ENCODE peak calls at places on chromosomes 5 and 9, in nine cellular contexts. R, E, T, W, C, Z, O, H and X are unnamed samples.
A peak's percentile ranks its signal among the peaks of the same experiment; 100 is the strongest.

GRCh38 chr5:160542281-160542680 is 120.6 kb downstream of the PTTG1 start:
- DNase-seq in T (no peak), O (no peak), C (no peak), E (no peak), W (no peak), H (no peak), Z (no peak), R (no peak), X (no peak)

GRCh38 chr9:17878810-17879370 is 300.0 kb downstream of the SH3GL2 start:
- DNase-seq in C (no peak), O (no peak), E (no peak), R (no peak), W (no peak), Z (no peak), T (no peak), H (no peak), X (no peak)

GRCh38 chr5:5135957-5136676 is 4.0 kb upstream of the ADAMTS16 start:
- DNase-seq in O (no peak), H (no peak), Z (no peak), T (no peak), C (no peak), R (no peak), E (peak; percentile 3), W (peak; percentile 26), X (no peak)

GRCh38 chr5:36894950-36895349 is 18.4 kb downstream of the NIPBL start:
- DNase-seq in R (no peak), H (no peak), C (no peak), T (no peak), Z (no peak), E (no peak), W (no peak), O (no peak), X (no peak)

GRCh38 chr9:121599186-121599871 is 52.1 kb upstream of the DAB2IP start:
- DNase-seq in T (no peak), R (no peak), H (no peak), C (no peak), E (no peak), O (no peak), Z (no peak), W (peak; percentile 88), X (peak; percentile 89)

GRCh38 chr5:7801898-7802614 is 48.9 kb downstream of the CFAP90 start:
- DNase-seq in W (no peak), T (no peak), C (no peak), Z (no peak), H (no peak), E (no peak), R (no peak), O (no peak), X (no peak)

GRCh38 chr9:129023036-129023907 is 4.9 kb downstream of the SH3GLB2 start:
- DNase-seq in W (no peak), O (no peak), R (no peak), Z (no peak), T (no peak), H (no peak), E (peak; percentile 72), C (peak; percentile 39), X (peak; percentile 50)

GRCh38 chr9:133609311-133610098 is at the start of gene FAM163B:
- DNase-seq in H (peak; percentile 69), W (no peak), E (peak; percentile 40), T (no peak), R (no peak), O (peak; percentile 18), Z (no peak), C (no peak), X (peak; percentile 80)

GRCh38 chr5:179209359-179210150 is 135.7 kb downstream of the ADAMTS2 start:
- DNase-seq in C (peak; percentile 42), H (no peak), T (no peak), E (peak; percentile 75), Z (no peak), W (no peak), R (no peak), O (no peak), X (no peak)

GRCh38 chr9:131469369-131469768 is 33.3 kb upstream of the POMT1 start:
- DNase-seq in R (no peak), W (no peak), E (peak; percentile 39), H (no peak), Z (no peak), T (no peak), O (no peak), C (no peak), X (no peak)

GRCh38 chr5:76165961-76166360 is 82.8 kb downstream of the SV2C start:
- DNase-seq in R (no peak), O (no peak), C (no peak), T (no peak), W (no peak), H (no peak), Z (no peak), E (no peak), X (no peak)

GRCh38 chr9:137451976-137452760 is 7.0 kb downstream of the NSMF start:
- DNase-seq in R (peak; percentile 1), E (no peak), Z (no peak), T (no peak), C (no peak), H (no peak), W (no peak), O (no peak), X (no peak)

GRCh38 chr9:131776036-131776435 is 36.2 kb upstream of the RAPGEF1 start:
- DNase-seq in E (no peak), O (no peak), R (no peak), W (no peak), T (no peak), H (no peak), Z (no peak), C (no peak), X (no peak)

GRCh38 chr5:147558826-147559225 is 49.0 kb upstream of the DPYSL3 start:
- DNase-seq in R (no peak), W (no peak), E (peak; percentile 84), T (peak; percentile 4), O (no peak), C (no peak), H (peak; percentile 69), Z (peak; percentile 64), X (no peak)

GRCh38 chr9:112041536-112042243 is 133.4 kb downstream of the SUSD1 start:
- DNase-seq in W (no peak), Z (no peak), T (no peak), H (peak; percentile 84), O (no peak), C (peak; percentile 100), R (no peak), E (peak; percentile 100), X (no peak)

GRCh38 chr9:129338701-129339445 is 160.8 kb upstream of the IER5L start:
- DNase-seq in O (no peak), Z (no peak), W (no peak), H (peak; percentile 44), R (no peak), C (no peak), E (peak; percentile 55), T (no peak), X (no peak)

GRCh38 chr9:70962761-70963445 is 158.5 kb downstream of the TRPM3 start:
- DNase-seq in O (no peak), E (peak; percentile 22), H (no peak), C (no peak), T (no peak), Z (no peak), W (no peak), R (no peak), X (no peak)

GRCh38 chr9:110064721-110065252 is 143.2 kb downstream of the C9orf152 start:
- DNase-seq in E (no peak), O (no peak), R (no peak), C (no peak), H (no peak), W (no peak), Z (no peak), T (no peak), X (no peak)